ENCODE peak calls at places on chromosomes 1 and 21, in eight cellular contexts. P, Y, S, E, L, Z, T and H are unnamed samples.

GRCh38 chr1:195482137-195482536 is 1126.1 kb downstream of the KCNT2 start:
- DNase-seq in S (no peak), T (no peak), Y (no peak), P (no peak), E (no peak), L (no peak), Z (no peak), H (no peak)

GRCh38 chr1:6471086-6471841 is 5.3 kb upstream of the TNFRSF25 start:
- DNase-seq in T (no peak), E (no peak), P (no peak), Z (no peak), S (no peak), Y (no peak), L (no peak), H (no peak)

GRCh38 chr1:41846595-41846994 is 72.1 kb downstream of the HIVEP3 start:
- DNase-seq in Y (no peak), Z (no peak), P (no peak), T (no peak), L (no peak), S (no peak), E (peak; percentile 55), H (no peak)

GRCh38 chr1:226764533-226764932 is 25.5 kb upstream of the ITPKB start:
- DNase-seq in Y (no peak), L (no peak), T (no peak), P (no peak), S (no peak), E (no peak), Z (no peak), H (no peak)

GRCh38 chr1:234598974-234599616 is 10.9 kb downstream of the IRF2BP2 start:
- DNase-seq in P (no peak), S (no peak), L (no peak), Y (no peak), Z (no peak), E (no peak), T (no peak), H (peak; percentile 74)

GRCh38 chr1:231037585-231038517 is 2.2 kb downstream of the FAM89A start:
- DNase-seq in L (no peak), Z (no peak), Y (no peak), E (no peak), P (no peak), T (no peak), S (no peak), H (no peak)

GRCh38 chr1:232508161-232508661 is 121.7 kb downstream of the SIPA1L2 start:
- DNase-seq in Y (peak; percentile 9), T (no peak), L (peak; percentile 87), S (no peak), P (no peak), E (no peak), Z (no peak), H (no peak)

GRCh38 chr1:37850352-37850955 is 8.9 kb downstream of the MTF1 start:
- DNase-seq in Z (no peak), S (no peak), E (no peak), L (no peak), T (no peak), P (no peak), Y (no peak), H (no peak)

GRCh38 chr1:30571380-30571779 is 152.0 kb downstream of the MATN1 start:
- DNase-seq in E (no peak), S (no peak), Z (no peak), Y (no peak), L (no peak), P (no peak), T (no peak), H (no peak)

GRCh38 chr1:220705782-220706181 is 15.6 kb downstream of the C1orf115 start:
- DNase-seq in S (no peak), Y (no peak), E (no peak), T (no peak), L (no peak), Z (no peak), P (no peak), H (peak; percentile 42)

GRCh38 chr1:14612281-14612680 is 13.8 kb downstream of the KAZN start:
- DNase-seq in L (no peak), S (no peak), Y (no peak), P (no peak), E (no peak), Z (no peak), T (no peak), H (no peak)

GRCh38 chr21:37253991-37254390 is 13.1 kb downstream of the VPS26C start:
- DNase-seq in E (no peak), Z (no peak), T (no peak), L (no peak), S (no peak), Y (no peak), P (no peak), H (no peak)